ENCODE peak calls at places on chromosome 12, in four cellular contexts. X is GM12878, F is HepG2, C is K562. N is an unnamed sample.
A peak's percentile ranks its signal among the peaks of the same experiment; 100 is the strongest.

GRCh38 chr12:7403466-7403865 is 40.5 kb downstream of the CD163L1 start:
- DNase-seq in X (no peak), C (peak; percentile 2), F (peak; percentile 10), N (no peak)

GRCh38 chr12:104823985-104824441 is 134.1 kb downstream of the SLC41A2 start:
- DNase-seq in F (no peak), X (no peak), C (peak; percentile 60), N (peak; percentile 22)

GRCh38 chr12:6946033-6946919 is 2.5 kb downstream of the C12orf57 start:
- DNase-seq in F (peak; percentile 96), X (peak; percentile 80), C (peak; percentile 87), N (peak; percentile 96)

GRCh38 chr12:89461649-89462612 is 62.7 kb downstream of the GALNT4 start:
- DNase-seq in C (peak; percentile 47), F (peak; percentile 44), X (no peak), N (peak; percentile 57)

GRCh38 chr12:66755727-66756395 is 77.0 kb upstream of the GRIP1 start:
- DNase-seq in F (no peak), C (no peak), X (no peak), N (no peak)

GRCh38 chr12:95396849-95397498 is 77.0 kb upstream of the METAP2 start:
- DNase-seq in X (no peak), F (peak; percentile 15), C (no peak), N (no peak)

GRCh38 chr12:48105321-48105866 is 485 bp downstream of the SENP1 start:
- DNase-seq in X (peak; percentile 38), F (no peak), C (no peak), N (no peak)

GRCh38 chr12:30785630-30786029 is 30.9 kb upstream of the CAPRIN2 start:
- DNase-seq in C (no peak), F (no peak), X (no peak), N (no peak)

GRCh38 chr12:3542911-3543310 is 51.9 kb downstream of the PRMT8 start:
- DNase-seq in F (peak; percentile 43), C (no peak), X (no peak), N (no peak)

GRCh38 chr12:96493101-96493500 is 3.7 kb downstream of the CFAP54 start:
- DNase-seq in F (no peak), X (no peak), C (no peak), N (no peak)

GRCh38 chr12:77940566-77940965 is 109.9 kb downstream of the NAV3 start:
- DNase-seq in F (no peak), X (no peak), C (no peak), N (no peak)

GRCh38 chr12:6367969-6368892 is 7.1 kb downstream of the SCNN1A start:
- DNase-seq in X (no peak), C (peak; percentile 77), F (no peak), N (no peak)

GRCh38 chr12:99984271-99985128 is at the start of gene ANKS1B:
- DNase-seq in X (no peak), C (peak; percentile 52), F (no peak), N (no peak)

GRCh38 chr12:127145929-127146789 is 1120.8 kb upstream of the TMEM132C start:
- DNase-seq in F (no peak), X (no peak), C (peak; percentile 93), N (peak; percentile 28)

GRCh38 chr12:68451261-68452091 is 119.3 kb upstream of the MDM1 start:
- DNase-seq in F (no peak), X (peak; percentile 88), C (peak; percentile 52), N (no peak)

GRCh38 chr12:59780605-59781135 is 184.8 kb downstream of the SLC16A7 start:
- DNase-seq in C (no peak), F (peak; percentile 7), X (no peak), N (peak; percentile 2)

DNA sequence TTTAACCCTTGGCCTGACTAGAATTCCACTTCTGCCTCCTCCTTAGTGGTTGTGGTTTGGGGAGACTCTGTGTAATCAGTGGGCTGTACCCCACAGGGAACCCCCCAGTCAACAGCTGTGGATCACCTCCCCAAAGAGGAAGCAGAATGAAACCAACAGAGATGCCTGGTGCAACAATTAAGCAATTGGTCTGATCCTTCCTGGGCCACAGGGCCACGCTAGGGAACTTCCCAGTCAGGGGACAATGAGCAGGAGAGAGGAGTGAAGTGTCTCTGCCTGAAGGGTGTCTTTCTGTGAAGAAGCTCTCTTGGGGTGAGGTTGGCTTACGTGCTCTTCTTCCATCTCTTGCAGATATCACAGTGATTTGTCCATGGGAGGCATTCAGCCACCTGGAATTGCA is 8.2 kb downstream of the PDE6H start:
- DNase-seq in C (no peak), F (no peak), X (no peak), N (no peak)
- TF ChIP-seq REST in C (no peak), F (no peak), X (no peak), N (no peak)

DNA sequence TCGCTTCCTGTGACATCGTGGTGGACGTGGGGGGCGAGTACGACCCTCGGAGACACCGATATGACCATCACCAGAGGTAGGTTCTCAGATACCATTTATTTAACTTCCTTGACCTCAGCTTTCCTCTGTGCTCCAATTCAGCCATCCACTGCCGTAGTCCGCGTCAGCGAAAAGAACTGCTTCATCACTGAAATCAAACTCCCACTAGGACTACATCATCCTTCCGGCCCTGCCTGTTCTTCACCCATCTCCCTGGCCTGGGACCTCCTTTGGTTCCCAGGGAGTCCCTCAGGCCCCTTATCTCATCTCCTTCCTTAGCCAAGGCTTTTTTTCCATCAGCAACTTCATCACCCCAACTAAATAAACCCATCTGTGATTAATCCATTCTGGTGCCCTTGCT is 692 bp downstream of the MYG1 start:
- DNase-seq in X (no peak), C (no peak), F (no peak), N (no peak)
- TF ChIP-seq SRF in X (no peak), C (no peak), F (no peak), N (no peak)

DNA sequence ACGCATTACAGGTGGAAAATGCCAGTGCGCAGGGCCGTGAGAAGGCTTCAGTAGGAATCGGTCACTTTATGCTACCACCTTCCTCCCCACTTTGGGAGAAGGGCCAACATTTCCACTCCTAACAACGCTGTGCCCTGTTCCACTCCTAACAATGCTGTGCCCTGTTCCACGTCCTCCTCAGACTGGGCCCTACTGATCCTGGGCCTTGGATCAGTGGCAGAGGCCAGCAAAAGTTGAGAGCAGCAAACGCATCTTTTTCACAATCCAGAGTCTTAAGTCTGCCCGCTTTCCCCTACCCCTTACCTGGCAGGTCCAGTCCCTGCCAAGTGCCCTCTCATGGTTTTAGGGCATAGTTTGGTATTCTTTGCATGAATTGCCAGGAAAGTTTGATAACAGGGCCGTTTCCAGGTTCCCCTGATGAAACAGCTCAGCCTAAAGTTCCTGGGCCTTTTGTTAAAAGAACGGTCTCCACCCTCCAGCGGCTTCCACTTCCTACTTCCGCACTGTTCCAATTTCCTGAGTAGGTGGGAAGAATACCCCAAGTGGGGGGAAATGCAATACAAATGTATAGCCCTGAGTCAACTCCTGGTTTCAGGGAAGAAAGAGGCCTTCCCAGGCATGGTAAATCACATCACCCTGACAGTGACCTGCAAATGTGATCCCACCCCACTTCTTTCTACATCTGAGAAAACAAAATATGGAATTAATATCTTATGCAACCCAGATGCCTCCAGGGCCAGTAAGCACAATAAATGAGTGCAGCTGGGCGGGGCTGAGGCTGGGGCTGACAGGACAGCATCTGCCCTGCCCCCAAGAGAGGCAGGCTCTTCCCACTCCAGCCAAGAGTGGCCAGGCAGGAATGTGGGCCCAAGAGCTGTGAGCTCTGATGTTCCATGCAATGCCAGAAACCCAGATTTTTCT is 15.0 kb downstream of the KCTD10 start:
- DNase-seq in X (no peak), C (peak; percentile 32), F (peak; percentile 43), N (no peak)
- TF ChIP-seq REST in X (no peak), C (no peak), F (no peak), N (no peak)

GRCh38 chr12:49230176-49230575 is 34.7 kb upstream of the TUBA1C start:
- DNase-seq in X (no peak), C (no peak), F (no peak), N (no peak)

GRCh38 chr12:49233842-49234526 is 30.9 kb upstream of the TUBA1C start:
- DNase-seq in F (no peak), X (peak; percentile 35), C (peak; percentile 87), N (no peak)

GRCh38 chr12:49230810-49231209 is 34.1 kb upstream of the TUBA1C start:
- DNase-seq in C (no peak), F (no peak), X (no peak), N (no peak)

GRCh38 chr12:49232940-49233841 is 31.7 kb upstream of the TUBA1C start:
- DNase-seq in X (no peak), C (peak; percentile 98), F (peak; percentile 30), N (no peak)

GRCh38 chr12:49231881-49232650 is 32.8 kb upstream of the TUBA1C start:
- DNase-seq in F (no peak), C (peak; percentile 50), X (no peak), N (no peak)
- TF ChIP-seq SRF in F (no peak), C (no peak), X (no peak), N (no peak)

GRCh38 chr12:98074286-98074685 is 441.1 kb upstream of the TMPO start:
- DNase-seq in C (no peak), F (no peak), X (no peak), N (no peak)
- TF ChIP-seq REST in C (no peak), F (no peak), X (no peak), N (no peak)